ENCODE peak calls at places on chromosomes 5 and 9, in eight cellular contexts. W is K562, L is A549, U is GM12878, Z is WTC11, T is H1, J is HepG2, Q is NB4. N is an unnamed sample.

GRCh38 chr9:131714161-131714646 is 25.7 kb downstream of the RAPGEF1 start:
- DNase-seq in W (no peak), L (peak), U (no peak), Z (no peak), T (no peak), J (no peak), Q (no peak), N (no peak)

GRCh38 chr9:97768731-97769130 is 71.6 kb upstream of the XPA start:
- DNase-seq in W (no peak), L (no peak), U (no peak), Z (no peak), T (no peak), J (no peak), Q (no peak), N (no peak)

GRCh38 chr9:37165644-37166043 is 45.3 kb downstream of the ZCCHC7 start:
- DNase-seq in W (no peak), L (no peak), U (no peak), Z (no peak), T (no peak), J (no peak), Q (no peak), N (no peak)

GRCh38 chr9:97803167-97804058 is 49.6 kb upstream of the FOXE1 start:
- DNase-seq in W (peak), L (peak), U (no peak), Z (peak), T (peak), J (peak), Q (peak), N (peak)

GRCh38 chr9:691825-692363 is 149.6 kb upstream of the DMRT1 start:
- DNase-seq in W (no peak), L (no peak), U (no peak), Z (no peak), T (no peak), J (no peak), Q (no peak), N (no peak)

GRCh38 chr9:88544245-88544644 is 9.3 kb downstream of the NXNL2 start:
- DNase-seq in W (peak), L (peak), U (no peak), Z (no peak), T (no peak), J (no peak), Q (peak), N (no peak)

GRCh38 chr5:122774519-122774860 is 390 bp upstream of the SNX2 start:
- DNase-seq in W (no peak), L (no peak), U (no peak), Z (no peak), T (no peak), J (no peak), Q (no peak), N (no peak)

GRCh38 chr9:108040783-108041182 is 551.2 kb upstream of the KLF4 start:
- DNase-seq in W (peak), L (peak), U (no peak), Z (no peak), T (no peak), J (no peak), Q (no peak), N (no peak)

GRCh38 chr9:114281421-114282103 is 41.3 kb upstream of the ORM1 start:
- DNase-seq in W (no peak), L (peak), U (no peak), Z (peak), T (peak), J (no peak), Q (no peak), N (peak)

GRCh38 chr9:35962126-35962906 is 4.4 kb upstream of the OR2S2 start:
- DNase-seq in W (no peak), L (no peak), U (no peak), Z (peak), T (peak), J (no peak), Q (no peak), N (peak)

GRCh38 chr9:71042448-71042847 is 79.0 kb downstream of the TRPM3 start:
- DNase-seq in W (no peak), L (no peak), U (no peak), Z (no peak), T (no peak), J (no peak), Q (no peak), N (no peak)

GRCh38 chr5:14714706-14715105 is 50.2 kb downstream of the OTULIN start:
- DNase-seq in W (no peak), L (no peak), U (no peak), Z (no peak), T (no peak), J (no peak), Q (no peak), N (no peak)

GRCh38 chr9:74333633-74334032 is 163.5 kb upstream of the RORB start:
- DNase-seq in W (no peak), L (no peak), U (no peak), Z (no peak), T (no peak), J (no peak), Q (no peak), N (no peak)

GRCh38 chr5:43389679-43390329 is 22.4 kb downstream of the CCL28 start:
- DNase-seq in W (peak), L (peak), U (peak), Z (peak), T (peak), J (peak), Q (peak), N (peak)

GRCh38 chr9:35517136-35517535 is 27.2 kb downstream of the RUSC2 start:
- DNase-seq in W (no peak), L (no peak), U (no peak), Z (no peak), T (no peak), J (peak), Q (no peak), N (no peak)

GRCh38 chr9:127536499-127536898 is 75.6 kb upstream of the STXBP1 start:
- DNase-seq in W (no peak), L (no peak), U (no peak), Z (no peak), T (no peak), J (no peak), Q (no peak), N (no peak)

GRCh38 chr9:83474631-83475030 is 63.6 kb downstream of the FRMD3 start:
- DNase-seq in W (no peak), L (no peak), U (no peak), Z (no peak), T (no peak), J (no peak), Q (no peak), N (no peak)

GRCh38 chr9:83477571-83477970 is 60.6 kb downstream of the FRMD3 start:
- DNase-seq in W (no peak), L (no peak), U (no peak), Z (no peak), T (no peak), J (no peak), Q (no peak), N (no peak)

GRCh38 chr9:83477120-83477519 is 61.1 kb downstream of the FRMD3 start:
- DNase-seq in W (no peak), L (no peak), U (no peak), Z (no peak), T (no peak), J (no peak), Q (no peak), N (no peak)

GRCh38 chr9:83476513-83476912 is 61.7 kb downstream of the FRMD3 start:
- DNase-seq in W (no peak), L (no peak), U (no peak), Z (no peak), T (no peak), J (no peak), Q (no peak), N (no peak)

DNA sequence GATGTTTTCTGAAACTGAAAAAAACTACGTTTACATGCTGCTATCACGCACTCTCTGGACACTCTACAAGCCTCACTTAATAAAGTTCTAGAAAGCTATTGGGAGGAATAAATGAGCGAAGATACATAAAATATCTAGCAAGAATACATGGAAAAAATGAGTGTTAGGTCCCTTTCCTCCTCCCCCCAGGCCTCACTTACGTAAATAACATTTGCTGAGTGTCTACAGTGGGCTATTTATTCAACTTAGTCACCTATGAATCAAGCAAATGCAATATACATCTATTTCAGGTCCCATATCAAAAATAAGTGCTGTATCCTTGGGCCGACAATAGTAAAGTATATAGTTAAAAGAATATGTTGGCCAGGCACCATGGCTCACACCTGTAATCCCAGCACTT is 62.5 kb downstream of the FRMD3 start:
- DNase-seq in W (no peak), L (no peak), U (no peak), Z (no peak), T (no peak), J (no peak), Q (no peak), N (no peak)
- TF ChIP-seq MAX in W (no peak), L (no peak), U (no peak), Z (no peak), T (no peak), J (no peak), Q (no peak), N (no peak)

GRCh38 chr9:76898786-76899185 is 7.1 kb downstream of the PRUNE2 start:
- DNase-seq in W (no peak), L (no peak), U (no peak), Z (no peak), T (no peak), J (no peak), Q (no peak), N (no peak)

GRCh38 chr9:76895186-76895585 is 10.7 kb downstream of the PRUNE2 start:
- DNase-seq in W (no peak), L (no peak), U (no peak), Z (no peak), T (no peak), J (no peak), Q (no peak), N (no peak)

GRCh38 chr9:76896035-76896434 is 9.9 kb downstream of the PRUNE2 start:
- DNase-seq in W (no peak), L (no peak), U (no peak), Z (no peak), T (no peak), J (no peak), Q (no peak), N (no peak)

GRCh38 chr9:76900884-76901440 is 5.0 kb downstream of the PRUNE2 start:
- DNase-seq in W (no peak), L (no peak), U (no peak), Z (no peak), T (no peak), J (no peak), Q (no peak), N (no peak)

GRCh38 chr9:76897804-76898525 is 7.9 kb downstream of the PRUNE2 start:
- DNase-seq in W (no peak), L (no peak), U (no peak), Z (no peak), T (no peak), J (no peak), Q (no peak), N (no peak)
- TF ChIP-seq MAX in W (no peak), L (no peak), U (no peak), Z (no peak), T (no peak), J (no peak), Q (no peak), N (no peak)

GRCh38 chr9:135370411-135371375 is 108.9 kb upstream of the PPP1R26 start:
- DNase-seq in W (no peak), L (no peak), U (no peak), Z (peak), T (no peak), J (no peak), Q (no peak), N (no peak)
- TF ChIP-seq MAX in W (no peak), L (no peak), U (no peak), Z (no peak), T (no peak), J (no peak), Q (no peak), N (no peak)

GRCh38 chr9:81791076-81791475 is 101.7 kb upstream of the TLE1 start:
- DNase-seq in W (no peak), L (no peak), U (no peak), Z (no peak), T (no peak), J (no peak), Q (no peak), N (no peak)

GRCh38 chr9:81789751-81790150 is 100.4 kb upstream of the TLE1 start:
- DNase-seq in W (no peak), L (no peak), U (no peak), Z (no peak), T (no peak), J (no peak), Q (no peak), N (no peak)

GRCh38 chr9:81782313-81782712 is 93.0 kb upstream of the TLE1 start:
- DNase-seq in W (no peak), L (no peak), U (no peak), Z (no peak), T (no peak), J (no peak), Q (no peak), N (no peak)

GRCh38 chr9:81787747-81788632 is 98.6 kb upstream of the TLE1 start:
- DNase-seq in W (no peak), L (peak), U (no peak), Z (no peak), T (no peak), J (peak), Q (no peak), N (no peak)
- TF ChIP-seq MAX in W (no peak), L (no peak), U (no peak), Z (no peak), T (no peak), J (no peak), Q (no peak), N (no peak)

GRCh38 chr5:61802456-61802855 is 470.4 kb downstream of the ZSWIM6 start:
- DNase-seq in W (no peak), L (peak), U (no peak), Z (no peak), T (no peak), J (no peak), Q (no peak), N (no peak)

GRCh38 chr5:61808884-61809283 is 476.8 kb downstream of the ZSWIM6 start:
- DNase-seq in W (no peak), L (no peak), U (no peak), Z (no peak), T (no peak), J (no peak), Q (no peak), N (no peak)

GRCh38 chr5:61806491-61807020 is 474.5 kb downstream of the ZSWIM6 start:
- DNase-seq in W (no peak), L (no peak), U (no peak), Z (no peak), T (no peak), J (no peak), Q (no peak), N (no peak)

GRCh38 chr5:61808091-61808490 is 476.0 kb downstream of the ZSWIM6 start:
- DNase-seq in W (no peak), L (no peak), U (no peak), Z (no peak), T (no peak), J (no peak), Q (no peak), N (peak)

GRCh38 chr5:61805101-61805500 is 473.0 kb downstream of the ZSWIM6 start:
- DNase-seq in W (no peak), L (peak), U (no peak), Z (no peak), T (no peak), J (no peak), Q (no peak), N (no peak)
- TF ChIP-seq MAX in W (no peak), L (no peak), U (no peak), Z (no peak), T (no peak), J (no peak), Q (no peak), N (peak)

GRCh38 chr9:89884356-89885083 is 279.7 kb downstream of the GADD45G start:
- DNase-seq in W (no peak), L (no peak), U (no peak), Z (no peak), T (peak), J (no peak), Q (no peak), N (no peak)

GRCh38 chr9:89883401-89884341 is 278.9 kb downstream of the GADD45G start:
- DNase-seq in W (no peak), L (no peak), U (no peak), Z (no peak), T (peak), J (no peak), Q (no peak), N (no peak)

GRCh38 chr9:89886281-89886700 is 281.5 kb downstream of the GADD45G start:
- DNase-seq in W (no peak), L (no peak), U (no peak), Z (no peak), T (no peak), J (no peak), Q (no peak), N (no peak)

GRCh38 chr9:89887286-89887685 is 282.5 kb downstream of the GADD45G start:
- DNase-seq in W (no peak), L (no peak), U (no peak), Z (no peak), T (no peak), J (no peak), Q (no peak), N (no peak)

DNA sequence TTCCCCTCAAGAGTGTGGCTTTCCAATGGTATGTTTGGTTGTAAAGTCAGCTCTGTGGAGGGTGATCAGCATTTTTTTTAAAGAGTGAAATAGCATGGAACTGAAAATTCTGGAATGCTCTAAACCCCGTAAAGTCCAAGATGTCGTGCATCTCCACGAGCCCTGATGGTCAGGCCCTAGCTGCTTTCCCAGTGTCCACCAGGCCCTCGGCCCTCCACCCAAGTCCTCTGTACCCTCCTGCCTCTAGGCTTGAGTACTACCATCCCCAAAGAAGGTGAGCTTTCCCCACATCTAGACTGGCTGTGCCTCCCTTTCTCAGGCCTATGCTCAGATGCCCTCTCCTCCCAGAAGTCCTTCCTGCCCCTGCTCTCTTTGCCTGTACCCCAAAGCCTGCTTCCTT is 280.3 kb downstream of the GADD45G start:
- DNase-seq in W (no peak), L (no peak), U (no peak), Z (no peak), T (peak), J (no peak), Q (no peak), N (no peak)
- TF ChIP-seq MAX in W (no peak), L (no peak), U (no peak), Z (no peak), T (no peak), J (no peak), Q (no peak), N (no peak)

GRCh38 chr5:139341187-139341688 is 416 bp upstream of the PAIP2 start:
- DNase-seq in W (no peak), L (no peak), U (no peak), Z (no peak), T (no peak), J (no peak), Q (no peak), N (no peak)

GRCh38 chr5:139342423-139342723 is 719 bp downstream of the PAIP2 start:
- DNase-seq in W (no peak), L (no peak), U (no peak), Z (no peak), T (no peak), J (no peak), Q (no peak), N (no peak)

GRCh38 chr5:139343476-139343875 is 1.8 kb downstream of the PAIP2 start:
- DNase-seq in W (peak), L (no peak), U (no peak), Z (no peak), T (no peak), J (no peak), Q (no peak), N (no peak)

GRCh38 chr5:139341689-139342422 is at the start of gene PAIP2:
- DNase-seq in W (peak), L (peak), U (peak), Z (peak), T (peak), J (peak), Q (peak), N (peak)

DNA sequence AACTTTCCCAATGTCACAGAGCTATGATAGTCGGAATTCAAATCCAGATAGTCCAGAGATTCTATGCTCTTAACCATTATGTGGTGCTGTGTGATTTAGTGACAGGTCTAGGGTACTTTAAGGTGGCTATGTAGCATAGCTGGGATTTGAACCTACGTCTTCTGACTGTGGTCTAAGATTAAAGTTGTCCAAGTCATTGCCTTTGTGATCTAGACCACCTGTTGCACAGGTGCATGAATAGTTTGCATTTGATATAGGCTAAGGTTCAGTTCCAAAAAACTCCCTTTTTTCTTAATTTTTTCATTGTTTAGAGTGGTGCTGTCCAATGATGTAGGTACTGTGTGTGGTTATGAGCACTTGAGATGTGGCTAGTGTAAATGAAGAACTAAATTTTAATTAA is 2.5 kb downstream of the PAIP2 start:
- DNase-seq in W (no peak), L (no peak), U (no peak), Z (no peak), T (no peak), J (no peak), Q (no peak), N (no peak)
- TF ChIP-seq MAX in W (no peak), L (no peak), U (no peak), Z (no peak), T (no peak), J (no peak), Q (no peak), N (no peak)

N was measured in SK-N-SH.